ENCODE peak calls at places on chromosomes 13 and 19, in four cellular contexts. K is Panc1, N is HCT116, P is upper lobe of left lung. V is an unnamed sample.

GRCh38 chr19:56107626-56108351 is 13.3 kb downstream of the ZNF787 start:
- ATAC-seq in K (peak), N (no peak), P (no peak), V (no peak)

GRCh38 chr13:95588721-95589120 is 36.2 kb downstream of the CLDN10 start:
- ATAC-seq in K (no peak), N (no peak), P (no peak), V (no peak)

GRCh38 chr13:81872581-81872980 is 1531.7 kb upstream of the SPRY2 start:
- ATAC-seq in K (no peak), N (peak), P (no peak), V (no peak)

GRCh38 chr19:2345794-2346663 is 14.0 kb upstream of the TMPRSS9 start:
- ATAC-seq in K (no peak), N (peak), P (no peak), V (no peak)

GRCh38 chr13:20714563-20715339 is 11.3 kb downstream of the IL17D start:
- ATAC-seq in K (no peak), N (no peak), P (peak), V (peak)

GRCh38 chr13:34321986-34322385 is 504.0 kb downstream of the RFC3 start:
- ATAC-seq in K (no peak), N (no peak), P (no peak), V (no peak)

GRCh38 chr13:111166882-111167281 is 51.8 kb downstream of the ARHGEF7 start:
- ATAC-seq in K (no peak), N (no peak), P (no peak), V (no peak)

GRCh38 chr13:28754698-28755545 is 36.2 kb upstream of the SLC46A3 start:
- ATAC-seq in K (no peak), N (peak), P (peak), V (peak)

GRCh38 chr13:50691176-50691681 is 152.3 kb downstream of the DLEU7 start:
- ATAC-seq in K (peak), N (no peak), P (no peak), V (no peak)

GRCh38 chr13:95559100-95559499 is 6.6 kb downstream of the CLDN10 start:
- ATAC-seq in K (no peak), N (no peak), P (no peak), V (no peak)

GRCh38 chr13:113437408-113438010 is 15.8 kb downstream of the ADPRHL1 start:
- ATAC-seq in K (peak), N (no peak), P (peak), V (peak)

GRCh38 chr13:39688699-39689405 is 33.4 kb downstream of the COG6 start:
- ATAC-seq in K (no peak), N (no peak), P (no peak), V (no peak)

GRCh38 chr13:91406619-91407018 is 8.2 kb downstream of the GPC5 start:
- ATAC-seq in K (no peak), N (peak), P (peak), V (no peak)

GRCh38 chr13:52686381-52686780 is 33.7 kb downstream of the SUGT1 start:
- ATAC-seq in K (no peak), N (no peak), P (no peak), V (no peak)

GRCh38 chr13:34347784-34348573 is 530.0 kb downstream of the RFC3 start:
- ATAC-seq in K (no peak), N (no peak), P (no peak), V (no peak)

GRCh38 chr13:45162821-45163220 is 38.0 kb downstream of the KCTD4 start:
- ATAC-seq in K (peak), N (peak), P (no peak), V (no peak)

GRCh38 chr19:57099199-57099661 is 20.6 kb upstream of the USP29 start:
- ATAC-seq in K (peak), N (peak), P (peak), V (peak)

GRCh38 chr19:294819-295686 is 3.9 kb upstream of the PLPP2 start:
- ATAC-seq in K (peak), N (peak), P (peak), V (peak)

GRCh38 chr13:92833071-92833470 is 393.5 kb upstream of the GPC6 start:
- ATAC-seq in K (no peak), N (no peak), P (no peak), V (no peak)

GRCh38 chr13:103140001-103140671 is 73.9 kb upstream of the SLC10A2 start:
- ATAC-seq in K (peak), N (peak), P (peak), V (no peak)

GRCh38 chr19:36009220-36009619 is 607 bp upstream of the SYNE4 start:
- ATAC-seq in K (peak), N (peak), P (peak), V (peak)

GRCh38 chr19:17128820-17129219 is 53.2 kb downstream of the MYO9B start:
- ATAC-seq in K (no peak), N (no peak), P (no peak), V (no peak)
- H3K27ac ChIP-seq in K (no peak), N (no peak), P (no peak), V (no peak)

GRCh38 chr13:60583911-60584753 is 187.1 kb downstream of the TDRD3 start:
- ATAC-seq in K (no peak), N (no peak), P (peak), V (no peak)
- TF ChIP-seq POLR2AphosphoS5 in K (no peak), N (no peak), P (no peak), V (no peak)

DNA sequence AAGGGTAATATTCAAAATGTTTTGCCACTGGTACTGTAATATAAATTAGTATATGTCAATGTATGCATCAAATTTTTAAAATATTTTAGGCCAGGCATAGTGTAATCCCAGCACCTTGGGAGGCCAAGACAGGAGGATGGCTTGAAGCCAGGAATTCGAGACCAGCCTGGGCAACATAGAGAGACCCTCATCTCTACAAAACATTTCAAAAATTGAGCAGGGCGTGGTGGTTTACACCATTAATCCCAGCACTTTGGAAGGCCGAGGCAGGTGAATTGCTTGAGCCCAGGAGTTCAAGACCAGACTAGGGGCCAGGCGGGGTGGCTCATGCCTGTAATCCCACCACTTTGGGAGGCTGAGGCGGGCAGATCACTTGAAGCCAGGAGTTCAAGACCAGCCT is 14.1 kb upstream of the STRN4 start:
- ATAC-seq in K (no peak), N (no peak), P (no peak), V (no peak)
- H3K27ac ChIP-seq in K (no peak), N (no peak), P (no peak), V (no peak)

GRCh38 chr19:13847033-13847899 is 29.7 kb upstream of the NANOS3 start:
- ATAC-seq in K (peak), N (peak), P (peak), V (peak)
- TF ChIP-seq POLR2AphosphoS5 in K (peak), N (peak), P (peak), V (peak)

GRCh38 chr19:17966497-17967257 is at the start of gene KCNN1:
- ATAC-seq in K (no peak), N (peak), P (peak), V (peak)
- H3K27ac ChIP-seq in K (no peak), N (no peak), P (no peak), V (no peak)

GRCh38 chr19:15633122-15633521 is 7.6 kb upstream of the CYP4F3 start:
- ATAC-seq in K (no peak), N (no peak), P (peak), V (no peak)
- TF ChIP-seq POLR2AphosphoS5 in K (no peak), N (no peak), P (no peak), V (no peak)